ENCODE peak calls at places on chromosomes 5 and 9, in five cellular contexts. One of them, this sample, is unnamed.

GRCh38 chr9:116417464-116417863 is 263.9 kb downstream of the PAPPA start:
- DNase-seq in esophagus squamous epithelium: no peak
- DNase-seq in upper lobe of right lung: no peak
- DNase-seq in lower lobe of right lung: no peak
- DNase-seq in heart left ventricle: no peak
- DNase-seq in this sample: no peak

GRCh38 chr5:53019320-53019719 is 30.2 kb downstream of the ITGA2 start:
- DNase-seq in upper lobe of right lung: no peak
- DNase-seq in heart left ventricle: no peak
- DNase-seq in esophagus squamous epithelium: no peak
- DNase-seq in lower lobe of right lung: no peak
- DNase-seq in this sample: no peak

GRCh38 chr5:134112726-134113571 is 1.5 kb upstream of the TCF7 start:
- DNase-seq in lower lobe of right lung: no peak
- DNase-seq in esophagus squamous epithelium: no peak
- DNase-seq in heart left ventricle: no peak
- DNase-seq in upper lobe of right lung: no peak
- DNase-seq in this sample: no peak

GRCh38 chr9:35027871-35028270 is 38.3 kb downstream of the DNAJB5 start:
- DNase-seq in heart left ventricle: no peak
- DNase-seq in upper lobe of right lung: no peak
- DNase-seq in lower lobe of right lung: no peak
- DNase-seq in esophagus squamous epithelium: no peak
- DNase-seq in this sample: no peak

GRCh38 chr9:134641989-134642384 is 384 bp downstream of the COL5A1 start:
- DNase-seq in heart left ventricle: no peak
- DNase-seq in esophagus squamous epithelium: no peak
- DNase-seq in lower lobe of right lung: no peak
- DNase-seq in upper lobe of right lung: no peak
- DNase-seq in this sample: no peak

GRCh38 chr9:81174023-81174422 is 515.3 kb downstream of the TLE1 start:
- DNase-seq in heart left ventricle: no peak
- DNase-seq in esophagus squamous epithelium: no peak
- DNase-seq in lower lobe of right lung: no peak
- DNase-seq in upper lobe of right lung: no peak
- DNase-seq in this sample: no peak

GRCh38 chr9:129667850-129668249 is 2.4 kb downstream of the PRRX2 start:
- DNase-seq in lower lobe of right lung: no peak
- DNase-seq in heart left ventricle: no peak
- DNase-seq in upper lobe of right lung: no peak
- DNase-seq in esophagus squamous epithelium: no peak
- DNase-seq in this sample: no peak

GRCh38 chr5:78671609-78672008 is 23.0 kb upstream of the LHFPL2 start:
- DNase-seq in lower lobe of right lung: no peak
- DNase-seq in heart left ventricle: no peak
- DNase-seq in esophagus squamous epithelium: no peak
- DNase-seq in upper lobe of right lung: no peak
- DNase-seq in this sample: no peak

GRCh38 chr5:175246242-175246891 is 197.6 kb downstream of the DRD1 start:
- DNase-seq in esophagus squamous epithelium: no peak
- DNase-seq in heart left ventricle: no peak
- DNase-seq in upper lobe of right lung: no peak
- DNase-seq in lower lobe of right lung: no peak
- DNase-seq in this sample: no peak

GRCh38 chr5:58314356-58315045 is 145.4 kb downstream of the PLK2 start:
- DNase-seq in lower lobe of right lung: no peak
- DNase-seq in esophagus squamous epithelium: no peak
- DNase-seq in heart left ventricle: no peak
- DNase-seq in upper lobe of right lung: no peak
- DNase-seq in this sample: no peak

GRCh38 chr9:111148994-111149759 is 110.9 kb upstream of the LPAR1 start:
- DNase-seq in lower lobe of right lung: no peak
- DNase-seq in esophagus squamous epithelium: no peak
- DNase-seq in heart left ventricle: no peak
- DNase-seq in upper lobe of right lung: no peak
- DNase-seq in this sample: no peak

GRCh38 chr5:170184737-170185136 is 48.0 kb upstream of the C5orf58 start:
- DNase-seq in heart left ventricle: no peak
- DNase-seq in upper lobe of right lung: no peak
- DNase-seq in esophagus squamous epithelium: no peak
- DNase-seq in lower lobe of right lung: no peak
- DNase-seq in this sample: no peak

GRCh38 chr5:38666668-38667498 is 110.4 kb upstream of the LIFR start:
- DNase-seq in upper lobe of right lung: peak; percentile 65
- DNase-seq in heart left ventricle: peak; percentile 63
- DNase-seq in lower lobe of right lung: peak; percentile 51
- DNase-seq in esophagus squamous epithelium: no peak
- DNase-seq in this sample: no peak

GRCh38 chr9:89532478-89532877 is 34.6 kb upstream of the SEMA4D start:
- DNase-seq in upper lobe of right lung: no peak
- DNase-seq in esophagus squamous epithelium: no peak
- DNase-seq in lower lobe of right lung: no peak
- DNase-seq in heart left ventricle: no peak
- DNase-seq in this sample: no peak

GRCh38 chr5:9516591-9516990 is 29.3 kb downstream of the SEMA5A start:
- DNase-seq in upper lobe of right lung: no peak
- DNase-seq in heart left ventricle: no peak
- DNase-seq in lower lobe of right lung: no peak
- DNase-seq in esophagus squamous epithelium: no peak
- DNase-seq in this sample: no peak

GRCh38 chr5:174553556-174553955 is 170.8 kb upstream of the MSX2 start:
- DNase-seq in upper lobe of right lung: no peak
- DNase-seq in esophagus squamous epithelium: no peak
- DNase-seq in lower lobe of right lung: no peak
- DNase-seq in heart left ventricle: no peak
- DNase-seq in this sample: no peak

GRCh38 chr9:36456480-36457115 is 56.5 kb upstream of the RNF38 start:
- DNase-seq in lower lobe of right lung: no peak
- DNase-seq in upper lobe of right lung: no peak
- DNase-seq in heart left ventricle: no peak
- DNase-seq in esophagus squamous epithelium: no peak
- DNase-seq in this sample: no peak

GRCh38 chr5:164351245-164351834 is 845.9 kb downstream of the MAT2B start:
- DNase-seq in esophagus squamous epithelium: no peak
- DNase-seq in upper lobe of right lung: no peak
- DNase-seq in lower lobe of right lung: no peak
- DNase-seq in heart left ventricle: no peak
- DNase-seq in this sample: no peak

GRCh38 chr5:133343196-133343595 is 269.1 kb downstream of the FSTL4 start:
- DNase-seq in lower lobe of right lung: no peak
- DNase-seq in heart left ventricle: no peak
- DNase-seq in esophagus squamous epithelium: no peak
- DNase-seq in upper lobe of right lung: no peak
- DNase-seq in this sample: no peak

GRCh38 chr9:108815156-108815555 is 40.6 kb downstream of the ACTL7B start:
- DNase-seq in lower lobe of right lung: no peak
- DNase-seq in esophagus squamous epithelium: no peak
- DNase-seq in upper lobe of right lung: no peak
- DNase-seq in heart left ventricle: no peak
- DNase-seq in this sample: no peak

GRCh38 chr5:73550016-73550415 is 15.4 kb downstream of the ANKRA2 start:
- DNase-seq in heart left ventricle: no peak
- DNase-seq in upper lobe of right lung: no peak
- DNase-seq in esophagus squamous epithelium: no peak
- DNase-seq in lower lobe of right lung: no peak
- DNase-seq in this sample: no peak

GRCh38 chr5:160921714-160922285 is 69.8 kb upstream of the ATP10B start:
- DNase-seq in esophagus squamous epithelium: no peak
- DNase-seq in lower lobe of right lung: no peak
- DNase-seq in heart left ventricle: no peak
- DNase-seq in upper lobe of right lung: no peak
- DNase-seq in this sample: no peak

GRCh38 chr5:56259002-56259511 is 25.9 kb upstream of the ANKRD55 start:
- DNase-seq in lower lobe of right lung: no peak
- DNase-seq in esophagus squamous epithelium: no peak
- DNase-seq in upper lobe of right lung: no peak
- DNase-seq in heart left ventricle: no peak
- DNase-seq in this sample: no peak

GRCh38 chr5:887947-888640 is 4.5 kb downstream of the BRD9 start:
- DNase-seq in lower lobe of right lung: no peak
- DNase-seq in esophagus squamous epithelium: no peak
- DNase-seq in heart left ventricle: peak; percentile 56
- DNase-seq in upper lobe of right lung: no peak
- DNase-seq in this sample: no peak

GRCh38 chr5:147406636-147407035 is 103.2 kb downstream of the DPYSL3 start:
- DNase-seq in heart left ventricle: no peak
- DNase-seq in upper lobe of right lung: no peak
- DNase-seq in esophagus squamous epithelium: no peak
- DNase-seq in lower lobe of right lung: no peak
- DNase-seq in this sample: no peak

GRCh38 chr9:3459076-3459475 is 66.7 kb downstream of the RFX3 start:
- DNase-seq in esophagus squamous epithelium: no peak
- DNase-seq in upper lobe of right lung: no peak
- DNase-seq in lower lobe of right lung: no peak
- DNase-seq in heart left ventricle: no peak
- DNase-seq in this sample: no peak

GRCh38 chr9:69809304-69809863 is 11.2 kb upstream of the CFAP95 start:
- DNase-seq in lower lobe of right lung: no peak
- DNase-seq in heart left ventricle: no peak
- DNase-seq in esophagus squamous epithelium: no peak
- DNase-seq in upper lobe of right lung: no peak
- DNase-seq in this sample: no peak
- TF ChIP-seq CTCF in lower lobe of right lung: no peak
- TF ChIP-seq CTCF in heart left ventricle: peak; percentile 5
- TF ChIP-seq CTCF in esophagus squamous epithelium: no peak
- TF ChIP-seq CTCF in upper lobe of right lung: peak; percentile 20
- TF ChIP-seq CTCF in this sample: no peak

GRCh38 chr9:84366683-84367082 is 26.1 kb upstream of the SLC28A3 start:
- DNase-seq in esophagus squamous epithelium: no peak
- DNase-seq in upper lobe of right lung: no peak
- DNase-seq in heart left ventricle: no peak
- DNase-seq in lower lobe of right lung: no peak
- DNase-seq in this sample: no peak

GRCh38 chr9:84357235-84357634 is 16.7 kb upstream of the SLC28A3 start:
- DNase-seq in upper lobe of right lung: no peak
- DNase-seq in lower lobe of right lung: no peak
- DNase-seq in heart left ventricle: no peak
- DNase-seq in esophagus squamous epithelium: no peak
- DNase-seq in this sample: no peak

GRCh38 chr9:84361645-84362044 is 21.1 kb upstream of the SLC28A3 start:
- DNase-seq in esophagus squamous epithelium: no peak
- DNase-seq in lower lobe of right lung: no peak
- DNase-seq in heart left ventricle: no peak
- DNase-seq in upper lobe of right lung: no peak
- DNase-seq in this sample: no peak
- TF ChIP-seq CTCF in esophagus squamous epithelium: no peak
- TF ChIP-seq CTCF in lower lobe of right lung: no peak
- TF ChIP-seq CTCF in heart left ventricle: no peak
- TF ChIP-seq CTCF in upper lobe of right lung: no peak
- TF ChIP-seq CTCF in this sample: no peak

GRCh38 chr9:94623253-94623652 is 16.1 kb downstream of the FBP1 start:
- DNase-seq in upper lobe of right lung: peak; percentile 73
- DNase-seq in lower lobe of right lung: peak; percentile 60
- DNase-seq in heart left ventricle: no peak
- DNase-seq in esophagus squamous epithelium: no peak
- DNase-seq in this sample: no peak
- TF ChIP-seq CTCF in upper lobe of right lung: peak; percentile 29
- TF ChIP-seq CTCF in lower lobe of right lung: peak; percentile 18
- TF ChIP-seq CTCF in heart left ventricle: peak; percentile 17
- TF ChIP-seq CTCF in esophagus squamous epithelium: no peak
- TF ChIP-seq CTCF in this sample: no peak

GRCh38 chr9:124248992-124249391 is 8.8 kb upstream of the NEK6 start:
- DNase-seq in heart left ventricle: no peak
- DNase-seq in lower lobe of right lung: no peak
- DNase-seq in esophagus squamous epithelium: no peak
- DNase-seq in upper lobe of right lung: no peak
- DNase-seq in this sample: no peak
- TF ChIP-seq CTCF in heart left ventricle: no peak
- TF ChIP-seq CTCF in lower lobe of right lung: no peak
- TF ChIP-seq CTCF in esophagus squamous epithelium: no peak
- TF ChIP-seq CTCF in upper lobe of right lung: no peak
- TF ChIP-seq CTCF in this sample: no peak

GRCh38 chr9:106862115-106862945 is 636 bp upstream of the ZNF462 start:
- DNase-seq in lower lobe of right lung: no peak
- DNase-seq in heart left ventricle: peak; percentile 61
- DNase-seq in esophagus squamous epithelium: no peak
- DNase-seq in upper lobe of right lung: peak; percentile 68
- DNase-seq in this sample: no peak
- TF ChIP-seq CTCF in lower lobe of right lung: no peak
- TF ChIP-seq CTCF in heart left ventricle: peak; percentile 27
- TF ChIP-seq CTCF in esophagus squamous epithelium: no peak
- TF ChIP-seq CTCF in upper lobe of right lung: peak; percentile 14
- TF ChIP-seq CTCF in this sample: no peak

GRCh38 chr5:15794117-15794985 is 294.4 kb downstream of the FBXL7 start:
- DNase-seq in heart left ventricle: no peak
- DNase-seq in lower lobe of right lung: no peak
- DNase-seq in upper lobe of right lung: no peak
- DNase-seq in esophagus squamous epithelium: no peak
- DNase-seq in this sample: no peak
- TF ChIP-seq CTCF in heart left ventricle: peak; percentile 44
- TF ChIP-seq CTCF in lower lobe of right lung: peak; percentile 20
- TF ChIP-seq CTCF in upper lobe of right lung: peak; percentile 30
- TF ChIP-seq CTCF in esophagus squamous epithelium: no peak
- TF ChIP-seq CTCF in this sample: no peak

DNA sequence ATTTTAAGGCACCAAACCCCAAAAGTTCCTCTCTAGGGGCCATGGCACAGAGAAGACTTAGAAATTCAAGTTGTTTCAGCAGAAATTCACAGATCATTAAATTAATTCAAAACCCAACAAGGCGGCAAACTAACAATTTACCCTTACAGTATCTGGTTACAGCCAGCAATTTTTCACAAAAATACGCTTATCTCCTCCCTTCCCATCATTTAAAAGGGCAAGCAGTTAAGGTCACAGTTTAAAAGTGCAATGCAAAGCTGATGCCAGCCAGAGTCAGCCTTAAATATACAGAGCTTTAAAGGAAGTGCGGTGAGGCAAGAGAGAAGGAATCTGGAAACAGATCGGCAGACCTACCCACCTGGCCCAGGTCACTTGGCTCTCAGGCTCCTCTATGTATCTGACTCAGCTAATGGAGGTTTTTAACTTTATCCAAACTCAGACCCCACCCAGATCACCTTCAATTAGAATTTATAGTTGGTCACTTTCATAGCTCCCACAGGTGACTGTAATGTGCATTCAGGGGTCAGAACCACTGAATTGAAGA is 31.0 kb downstream of the EPB41L4A start:
- DNase-seq in lower lobe of right lung: no peak
- DNase-seq in esophagus squamous epithelium: no peak
- DNase-seq in upper lobe of right lung: no peak
- DNase-seq in heart left ventricle: no peak
- DNase-seq in this sample: no peak
- TF ChIP-seq CTCF in lower lobe of right lung: no peak
- TF ChIP-seq CTCF in esophagus squamous epithelium: no peak
- TF ChIP-seq CTCF in upper lobe of right lung: no peak
- TF ChIP-seq CTCF in heart left ventricle: no peak
- TF ChIP-seq CTCF in this sample: no peak

GRCh38 chr9:121373401-121373769 is 3.3 kb upstream of the STOM start:
- DNase-seq in upper lobe of right lung: no peak
- DNase-seq in heart left ventricle: no peak
- DNase-seq in lower lobe of right lung: no peak
- DNase-seq in esophagus squamous epithelium: no peak
- DNase-seq in this sample: no peak

GRCh38 chr9:121380941-121381340 is 10.9 kb upstream of the STOM start:
- DNase-seq in esophagus squamous epithelium: no peak
- DNase-seq in lower lobe of right lung: no peak
- DNase-seq in upper lobe of right lung: no peak
- DNase-seq in heart left ventricle: no peak
- DNase-seq in this sample: no peak

GRCh38 chr9:121372563-121373400 is 2.7 kb upstream of the STOM start:
- DNase-seq in upper lobe of right lung: no peak
- DNase-seq in heart left ventricle: no peak
- DNase-seq in esophagus squamous epithelium: no peak
- DNase-seq in lower lobe of right lung: no peak
- DNase-seq in this sample: no peak

GRCh38 chr9:121372239-121372562 is 2.2 kb upstream of the STOM start:
- DNase-seq in lower lobe of right lung: no peak
- DNase-seq in upper lobe of right lung: no peak
- DNase-seq in esophagus squamous epithelium: no peak
- DNase-seq in heart left ventricle: no peak
- DNase-seq in this sample: no peak

GRCh38 chr9:121376214-121376830 is 6.3 kb upstream of the STOM start:
- DNase-seq in lower lobe of right lung: no peak
- DNase-seq in heart left ventricle: no peak
- DNase-seq in esophagus squamous epithelium: no peak
- DNase-seq in upper lobe of right lung: no peak
- DNase-seq in this sample: no peak
- TF ChIP-seq CTCF in lower lobe of right lung: peak; percentile 40
- TF ChIP-seq CTCF in heart left ventricle: peak; percentile 66
- TF ChIP-seq CTCF in esophagus squamous epithelium: no peak
- TF ChIP-seq CTCF in upper lobe of right lung: peak; percentile 54
- TF ChIP-seq CTCF in this sample: no peak

This sample was measured in activated B cell treated with CpG ODN at 0.5 μM for 24 hours.